ENCODE peak calls at places on chromosomes 5 and 9, in eight cellular contexts. Z is activated CD4-positive, alpha-beta T cell treated with anti-CD3 and anti-CD28 coated beads, Interleukin-2, amount 10 ng/mL, durations not matched to agents 7 days and 5 days; J is GM12865; C is RPMI7951; X is NCI-H2081; F is sigmoid colon; G is A549; R is hepatocyte. H is an unnamed sample.

GRCh38 chr9:125650271-125650737 is 56.7 kb downstream of the MAPKAP1 start:
- DNase-seq in Z (no peak), J (peak), C (peak), X (no peak), F (no peak), G (no peak), R (no peak), H (peak)

GRCh38 chr9:111597852-111598729 is 1.4 kb downstream of the PTGR1 start:
- DNase-seq in Z (peak), J (peak), C (peak), X (peak), F (peak), G (peak), R (peak), H (peak)

GRCh38 chr5:62310426-62311105 is 4.6 kb downstream of the KIF2A start:
- DNase-seq in Z (no peak), J (no peak), C (no peak), X (no peak), F (no peak), G (no peak), R (no peak), H (no peak)

GRCh38 chr5:35575578-35575977 is 42.1 kb upstream of the SPEF2 start:
- DNase-seq in Z (no peak), J (no peak), C (no peak), X (no peak), F (no peak), G (no peak), R (no peak), H (no peak)

GRCh38 chr9:127360829-127361228 is 36.1 kb upstream of the SLC2A8 start:
- DNase-seq in Z (no peak), J (peak), C (peak), X (no peak), F (no peak), G (peak), R (peak), H (peak)

GRCh38 chr5:36305571-36306326 is 4.0 kb upstream of the RANBP3L start:
- DNase-seq in Z (peak), J (peak), C (peak), X (peak), F (peak), G (peak), R (peak), H (peak)

GRCh38 chr5:6302684-6303083 is 75.7 kb downstream of the MED10 start:
- DNase-seq in Z (no peak), J (no peak), C (peak), X (no peak), F (no peak), G (no peak), R (peak), H (peak)

GRCh38 chr9:88998911-88999310 is 7.6 kb downstream of the S1PR3 start:
- DNase-seq in Z (no peak), J (no peak), C (peak), X (no peak), F (peak), G (peak), R (no peak), H (peak)

GRCh38 chr9:32487981-32488380 is 38.0 kb downstream of the RIGI start:
- DNase-seq in Z (no peak), J (no peak), C (no peak), X (no peak), F (no peak), G (no peak), R (no peak), H (peak)

GRCh38 chr9:121779381-121780117 is 128.1 kb downstream of the DAB2IP start:
- DNase-seq in Z (no peak), J (peak), C (no peak), X (no peak), F (peak), G (no peak), R (no peak), H (no peak)

GRCh38 chr9:136531904-136532798 is 13.7 kb downstream of the NOTCH1 start:
- DNase-seq in Z (no peak), J (no peak), C (no peak), X (no peak), F (no peak), G (no peak), R (no peak), H (no peak)

GRCh38 chr9:108162664-108163063 is 673.1 kb upstream of the KLF4 start:
- DNase-seq in Z (no peak), J (no peak), C (peak), X (no peak), F (no peak), G (peak), R (no peak), H (peak)

GRCh38 chr5:93395010-93395409 is 186.0 kb downstream of the NR2F1-AS1 start:
- DNase-seq in Z (no peak), J (no peak), C (no peak), X (no peak), F (no peak), G (no peak), R (no peak), H (peak)

GRCh38 chr5:126516133-126516532 is 78.9 kb downstream of the ALDH7A1 start:
- DNase-seq in Z (no peak), J (no peak), C (peak), X (peak), F (no peak), G (no peak), R (peak), H (peak)

GRCh38 chr5:36304095-36304494 is 2.4 kb upstream of the RANBP3L start:
- DNase-seq in Z (no peak), J (no peak), C (no peak), X (no peak), F (no peak), G (no peak), R (no peak), H (no peak)

GRCh38 chr5:68669864-68670263 is 423.9 kb upstream of the SLC30A5 start:
- DNase-seq in Z (no peak), J (no peak), C (no peak), X (no peak), F (no peak), G (no peak), R (no peak), H (no peak)

GRCh38 chr9:93594041-93594756 is 17.8 kb downstream of the PHF2 start:
- DNase-seq in Z (no peak), J (no peak), C (no peak), X (no peak), F (no peak), G (no peak), R (peak), H (no peak)

GRCh38 chr9:2053883-2054845 is 39.0 kb downstream of the SMARCA2 start:
- DNase-seq in Z (peak), J (peak), C (no peak), X (no peak), F (peak), G (no peak), R (no peak), H (peak)

GRCh38 chr9:114289571-114290481 is 33.1 kb upstream of the ORM1 start:
- DNase-seq in Z (no peak), J (no peak), C (no peak), X (no peak), F (peak), G (no peak), R (no peak), H (no peak)

GRCh38 chr5:150001660-150002493 is 1.3 kb downstream of the HMGXB3 start:
- DNase-seq in Z (peak), J (peak), C (peak), X (no peak), F (peak), G (peak), R (peak), H (peak)

GRCh38 chr5:157290156-157290980 is 24.4 kb downstream of the CYFIP2 start:
- DNase-seq in Z (no peak), J (no peak), C (peak), X (no peak), F (no peak), G (peak), R (peak), H (peak)

GRCh38 chr5:36878421-36879088 is 2.0 kb downstream of the NIPBL start:
- DNase-seq in Z (no peak), J (no peak), C (peak), X (peak), F (peak), G (no peak), R (peak), H (peak)

GRCh38 chr9:111297061-111297824 is 32.8 kb downstream of the OR2K2 start:
- DNase-seq in Z (no peak), J (no peak), C (peak), X (no peak), F (no peak), G (no peak), R (no peak), H (no peak)

GRCh38 chr5:37756248-37756647 is 83.6 kb downstream of the GDNF start:
- DNase-seq in Z (no peak), J (no peak), C (no peak), X (no peak), F (no peak), G (no peak), R (no peak), H (no peak)

GRCh38 chr9:131436386-131436785 is 42.5 kb downstream of the PRRC2B start:
- DNase-seq in Z (no peak), J (no peak), C (no peak), X (no peak), F (peak), G (no peak), R (no peak), H (no peak)

GRCh38 chr5:58299266-58299665 is 160.6 kb downstream of the PLK2 start:
- DNase-seq in Z (no peak), J (no peak), C (no peak), X (no peak), F (no peak), G (no peak), R (no peak), H (no peak)

GRCh38 chr9:8659121-8659520 is 859.5 kb upstream of the DMAC1 start:
- DNase-seq in Z (no peak), J (no peak), C (no peak), X (no peak), F (no peak), G (no peak), R (no peak), H (no peak)

GRCh38 chr9:137107982-137108381 is 6.6 kb downstream of the DPP7 start:
- DNase-seq in Z (no peak), J (no peak), C (no peak), X (no peak), F (no peak), G (no peak), R (no peak), H (no peak)

GRCh38 chr5:2902742-2903297 is 151.3 kb upstream of the IRX2 start:
- DNase-seq in Z (no peak), J (no peak), C (no peak), X (no peak), F (no peak), G (no peak), R (no peak), H (no peak)

GRCh38 chr5:34709861-34710673 is 53.9 kb downstream of the RAI14 start:
- DNase-seq in Z (no peak), J (no peak), C (no peak), X (no peak), F (no peak), G (no peak), R (peak), H (no peak)

GRCh38 chr5:135105105-135105484 is 71.1 kb upstream of the PITX1 start:
- DNase-seq in Z (no peak), J (no peak), C (no peak), X (no peak), F (peak), G (no peak), R (no peak), H (no peak)

GRCh38 chr5:132283423-132284043 is 10.7 kb upstream of the SLC22A4 start:
- DNase-seq in Z (no peak), J (no peak), C (peak), X (no peak), F (no peak), G (peak), R (no peak), H (peak)

GRCh38 chr5:395921-396714 is 46.9 kb upstream of the EXOC3 start:
- DNase-seq in Z (peak), J (no peak), C (no peak), X (no peak), F (peak), G (no peak), R (peak), H (no peak)

GRCh38 chr5:79772651-79773050 is 83.0 kb downstream of the CMYA5 start:
- DNase-seq in Z (no peak), J (no peak), C (no peak), X (no peak), F (no peak), G (no peak), R (no peak), H (no peak)

H was measured in Daoy.